ENCODE peak calls at places on chromosomes 4 and X, in six cellular contexts. V is fibroblast of the aortic adventitia; M is NCI-H460; A is HCT116; U is SW480; B is stimulated activated CD4-positive, alpha-beta T cell treated with anti-CD3 and anti-CD28 coated beads, Interleukin-12 subunit alpha, Interleukin-12 subunit beta, amount 100 ng/mL, for 24 hours. L is an unnamed sample.

GRCh38 chr4:42655921-42656735 is 777 bp downstream of the ATP8A1 start:
- DNase-seq in V (no peak), M (no peak), A (no peak), U (peak), B (peak), L (peak)

GRCh38 chr4:109011241-109012031 is 248.6 kb upstream of the ETNPPL start:
- DNase-seq in V (no peak), M (no peak), A (no peak), U (no peak), B (no peak), L (no peak)

GRCh38 chr4:158255727-158256324 is 45.5 kb downstream of the TMEM144 start:
- DNase-seq in V (peak), M (peak), A (peak), U (peak), B (no peak), L (no peak)

GRCh38 chr4:52925531-52925968 is 63.4 kb downstream of the RASL11B start:
- DNase-seq in V (no peak), M (no peak), A (no peak), U (no peak), B (no peak), L (no peak)

GRCh38 chrX:131595120-131595519 is 51.2 kb downstream of the OR13H1 start:
- DNase-seq in V (peak), M (no peak), A (no peak), U (no peak), B (no peak), L (no peak)

GRCh38 chr4:149881744-149882143 is 66.1 kb upstream of the IQCM start:
- DNase-seq in V (no peak), M (no peak), A (no peak), U (no peak), B (no peak), L (no peak)

GRCh38 chrX:134377537-134377936 is 82.4 kb upstream of the HPRT1 start:
- DNase-seq in V (peak), M (peak), A (no peak), U (peak), B (no peak), L (no peak)

GRCh38 chr4:122633211-122633610 is 12.3 kb upstream of the IL21 start:
- DNase-seq in V (peak), M (no peak), A (no peak), U (no peak), B (no peak), L (no peak)

GRCh38 chr4:77538144-77538543 is 67.5 kb upstream of the CXCL13 start:
- DNase-seq in V (peak), M (peak), A (peak), U (peak), B (no peak), L (no peak)

GRCh38 chr4:4427478-4427870 is 40.6 kb downstream of the NSG1 start:
- DNase-seq in V (no peak), M (no peak), A (peak), U (peak), B (no peak), L (no peak)

GRCh38 chr4:54234497-54235205 is 5.6 kb downstream of the PDGFRA start:
- DNase-seq in V (peak), M (no peak), A (no peak), U (no peak), B (no peak), L (no peak)

GRCh38 chr4:121898150-121898549 is 27.9 kb upstream of the BBS7 start:
- DNase-seq in V (no peak), M (no peak), A (peak), U (peak), B (peak), L (no peak)

GRCh38 chrX:55127692-55128091 is 38.9 kb downstream of the PAGE2 start:
- DNase-seq in V (peak), M (peak), A (no peak), U (peak), B (no peak), L (no peak)

GRCh38 chr4:87078987-87079469 is 141.4 kb downstream of the KLHL8 start:
- DNase-seq in V (peak), M (no peak), A (no peak), U (no peak), B (no peak), L (no peak)

GRCh38 chrX:45986971-45987370 is 558.2 kb downstream of the ZNF674 start:
- DNase-seq in V (peak), M (no peak), A (no peak), U (no peak), B (no peak), L (no peak)

GRCh38 chr4:6169239-6169638 is 31.1 kb downstream of the JAKMIP1 start:
- DNase-seq in V (no peak), M (no peak), A (no peak), U (no peak), B (no peak), L (no peak)

GRCh38 chr4:8594097-8595038 is 1.8 kb downstream of the CPZ start:
- DNase-seq in V (peak), M (peak), A (peak), U (peak), B (no peak), L (no peak)

GRCh38 chr4:14168919-14169318 is 541.4 kb upstream of the BOD1L1 start:
- DNase-seq in V (peak), M (peak), A (no peak), U (no peak), B (peak), L (no peak)

GRCh38 chrX:30572004-30572403 is 5.6 kb downstream of the TASL start:
- DNase-seq in V (no peak), M (no peak), A (no peak), U (no peak), B (no peak), L (no peak)

GRCh38 chrX:7586126-7586525 is 256.8 kb upstream of the VCX start:
- DNase-seq in V (peak), M (no peak), A (no peak), U (peak), B (no peak), L (no peak)

GRCh38 chr4:168335621-168336020 is 17.1 kb upstream of the DDX60 start:
- DNase-seq in V (peak), M (no peak), A (no peak), U (no peak), B (no peak), L (no peak)

GRCh38 chr4:109010534-109010933 is 247.7 kb upstream of the ETNPPL start:
- DNase-seq in V (no peak), M (no peak), A (no peak), U (no peak), B (no peak), L (no peak)

GRCh38 chr4:85210353-85210752 is 243.9 kb upstream of the WDFY3 start:
- DNase-seq in V (no peak), M (no peak), A (peak), U (no peak), B (no peak), L (no peak)

GRCh38 chrX:115560978-115561604 is at the start of gene PLS3:
- DNase-seq in V (peak), M (peak), A (peak), U (peak), B (peak), L (no peak)

GRCh38 chr4:184806246-184806550 is 19.6 kb downstream of the ACSL1 start:
- DNase-seq in V (no peak), M (no peak), A (no peak), U (no peak), B (no peak), L (no peak)

GRCh38 chr4:138053601-138054322 is 188.4 kb downstream of the SLC7A11 start:
- DNase-seq in V (peak), M (peak), A (peak), U (no peak), B (no peak), L (no peak)

GRCh38 chr4:183532823-183533222 is 28.0 kb downstream of the ING2 start:
- DNase-seq in V (peak), M (no peak), A (no peak), U (no peak), B (no peak), L (no peak)

GRCh38 chr4:126572264-126572663 is 1060.5 kb upstream of the INTU start:
- DNase-seq in V (no peak), M (no peak), A (no peak), U (no peak), B (no peak), L (no peak)

GRCh38 chrX:123731258-123731986 is 1.4 kb downstream of the THOC2 start:
- DNase-seq in V (peak), M (no peak), A (no peak), U (no peak), B (no peak), L (no peak)

GRCh38 chr4:116838609-116839008 is 246.8 kb downstream of the TRAM1L1 start:
- DNase-seq in V (no peak), M (no peak), A (no peak), U (no peak), B (no peak), L (no peak)

L was measured in activated CD4-positive, CD25-positive, alpha-beta regulatory T cell.